ENCODE peak calls at places on chromosomes 16 and 17, in five cellular contexts. One of them, this sample, is unnamed.

GRCh38 chr17:73325527-73325842 is 13.7 kb upstream of the CDC42EP4 start:
- DNase-seq in mesenchymal stem cell: peak
- DNase-seq in left ventricle myocardium inferior: no peak
- DNase-seq in thoracic aorta: no peak
- DNase-seq in brain microvascular endothelial cell: peak
- DNase-seq in this sample: peak

GRCh38 chr17:80781188-80781577 is 210.5 kb upstream of the CHMP6 start:
- DNase-seq in mesenchymal stem cell: no peak
- DNase-seq in left ventricle myocardium inferior: no peak
- DNase-seq in thoracic aorta: no peak
- DNase-seq in brain microvascular endothelial cell: no peak
- DNase-seq in this sample: no peak

GRCh38 chr17:10666921-10667320 is 9.8 kb upstream of the MYH3 start:
- DNase-seq in mesenchymal stem cell: no peak
- DNase-seq in left ventricle myocardium inferior: no peak
- DNase-seq in thoracic aorta: no peak
- DNase-seq in brain microvascular endothelial cell: no peak
- DNase-seq in this sample: no peak

GRCh38 chr16:23595246-23595950 is 718 bp downstream of the NDUFAB1 start:
- DNase-seq in mesenchymal stem cell: peak
- DNase-seq in left ventricle myocardium inferior: no peak
- DNase-seq in thoracic aorta: no peak
- DNase-seq in brain microvascular endothelial cell: no peak
- DNase-seq in this sample: no peak

GRCh38 chr16:67844441-67844840 is 2.3 kb upstream of the NUTF2 start:
- DNase-seq in mesenchymal stem cell: peak
- DNase-seq in left ventricle myocardium inferior: no peak
- DNase-seq in thoracic aorta: no peak
- DNase-seq in brain microvascular endothelial cell: no peak
- DNase-seq in this sample: no peak

GRCh38 chr16:24281466-24281865 is 25.3 kb downstream of the CACNG3 start:
- DNase-seq in mesenchymal stem cell: no peak
- DNase-seq in left ventricle myocardium inferior: no peak
- DNase-seq in thoracic aorta: no peak
- DNase-seq in brain microvascular endothelial cell: no peak
- DNase-seq in this sample: no peak

GRCh38 chr17:34997355-34997862 is 17.1 kb downstream of the LIG3 start:
- DNase-seq in mesenchymal stem cell: no peak
- DNase-seq in left ventricle myocardium inferior: no peak
- DNase-seq in thoracic aorta: no peak
- DNase-seq in brain microvascular endothelial cell: peak
- DNase-seq in this sample: peak

GRCh38 chr16:89172901-89173628 is 1.5 kb downstream of the CDH15 start:
- DNase-seq in mesenchymal stem cell: no peak
- DNase-seq in left ventricle myocardium inferior: no peak
- DNase-seq in thoracic aorta: no peak
- DNase-seq in brain microvascular endothelial cell: no peak
- DNase-seq in this sample: peak

GRCh38 chr16:54097774-54098173 is 188.8 kb downstream of the IRX3 start:
- DNase-seq in mesenchymal stem cell: no peak
- DNase-seq in left ventricle myocardium inferior: no peak
- DNase-seq in thoracic aorta: no peak
- DNase-seq in brain microvascular endothelial cell: no peak
- DNase-seq in this sample: no peak

GRCh38 chr17:36027776-36028175 is 10.0 kb upstream of the CCL23 start:
- DNase-seq in mesenchymal stem cell: no peak
- DNase-seq in left ventricle myocardium inferior: no peak
- DNase-seq in thoracic aorta: no peak
- DNase-seq in brain microvascular endothelial cell: no peak
- DNase-seq in this sample: no peak

GRCh38 chr17:40602445-40603443 is 37.5 kb upstream of the CCR7 start:
- DNase-seq in mesenchymal stem cell: peak
- DNase-seq in left ventricle myocardium inferior: no peak
- DNase-seq in thoracic aorta: no peak
- DNase-seq in brain microvascular endothelial cell: no peak
- DNase-seq in this sample: no peak

GRCh38 chr17:4576729-4577322 is 7.5 kb upstream of the SMTNL2 start:
- DNase-seq in mesenchymal stem cell: peak
- DNase-seq in left ventricle myocardium inferior: no peak
- DNase-seq in thoracic aorta: no peak
- DNase-seq in brain microvascular endothelial cell: no peak
- DNase-seq in this sample: no peak

GRCh38 chr17:38896373-38896954 is 26.6 kb downstream of the LASP1 start:
- DNase-seq in mesenchymal stem cell: peak
- DNase-seq in left ventricle myocardium inferior: no peak
- DNase-seq in thoracic aorta: no peak
- DNase-seq in brain microvascular endothelial cell: no peak
- DNase-seq in this sample: no peak

GRCh38 chr17:38897671-38898290 is 27.6 kb upstream of the LASP1NB start:
- DNase-seq in mesenchymal stem cell: no peak
- DNase-seq in left ventricle myocardium inferior: no peak
- DNase-seq in thoracic aorta: no peak
- DNase-seq in brain microvascular endothelial cell: no peak
- DNase-seq in this sample: no peak

GRCh38 chr17:38897176-38897575 is 27.3 kb downstream of the LASP1 start:
- DNase-seq in mesenchymal stem cell: peak
- DNase-seq in left ventricle myocardium inferior: peak
- DNase-seq in thoracic aorta: no peak
- DNase-seq in brain microvascular endothelial cell: no peak
- DNase-seq in this sample: peak

GRCh38 chr17:38898812-38899348 is 26.5 kb upstream of the LASP1NB start:
- DNase-seq in mesenchymal stem cell: no peak
- DNase-seq in left ventricle myocardium inferior: no peak
- DNase-seq in thoracic aorta: no peak
- DNase-seq in brain microvascular endothelial cell: no peak
- DNase-seq in this sample: peak

GRCh38 chr17:38898291-38898679 is 27.1 kb upstream of the LASP1NB start:
- DNase-seq in mesenchymal stem cell: no peak
- DNase-seq in left ventricle myocardium inferior: no peak
- DNase-seq in thoracic aorta: no peak
- DNase-seq in brain microvascular endothelial cell: no peak
- DNase-seq in this sample: no peak
- H3K4me3 ChIP-seq in mesenchymal stem cell: no peak
- H3K4me3 ChIP-seq in left ventricle myocardium inferior: peak
- H3K4me3 ChIP-seq in thoracic aorta: no peak
- H3K4me3 ChIP-seq in brain microvascular endothelial cell: no peak
- H3K4me3 ChIP-seq in this sample: no peak

GRCh38 chr17:56594528-56595418 is 1.3 kb downstream of the NOG start:
- DNase-seq in mesenchymal stem cell: peak
- DNase-seq in left ventricle myocardium inferior: no peak
- DNase-seq in thoracic aorta: no peak
- DNase-seq in brain microvascular endothelial cell: no peak
- DNase-seq in this sample: no peak
- H3K4me3 ChIP-seq in mesenchymal stem cell: peak
- H3K4me3 ChIP-seq in left ventricle myocardium inferior: peak
- H3K4me3 ChIP-seq in thoracic aorta: peak
- H3K4me3 ChIP-seq in brain microvascular endothelial cell: peak
- H3K4me3 ChIP-seq in this sample: peak

GRCh38 chr17:28078443-28079229 is 36.2 kb downstream of the NLK start:
- DNase-seq in mesenchymal stem cell: peak
- DNase-seq in left ventricle myocardium inferior: no peak
- DNase-seq in thoracic aorta: no peak
- DNase-seq in brain microvascular endothelial cell: no peak
- DNase-seq in this sample: no peak
- H3K4me3 ChIP-seq in mesenchymal stem cell: no peak
- H3K4me3 ChIP-seq in left ventricle myocardium inferior: no peak
- H3K4me3 ChIP-seq in thoracic aorta: no peak
- H3K4me3 ChIP-seq in brain microvascular endothelial cell: no peak
- H3K4me3 ChIP-seq in this sample: no peak

GRCh38 chr16:69130461-69130860 is 1.9 kb downstream of the CHTF8 start:
- DNase-seq in mesenchymal stem cell: no peak
- DNase-seq in left ventricle myocardium inferior: no peak
- DNase-seq in thoracic aorta: no peak
- DNase-seq in brain microvascular endothelial cell: no peak
- DNase-seq in this sample: no peak
- H3K4me3 ChIP-seq in mesenchymal stem cell: no peak
- H3K4me3 ChIP-seq in left ventricle myocardium inferior: no peak
- H3K4me3 ChIP-seq in thoracic aorta: no peak
- H3K4me3 ChIP-seq in brain microvascular endothelial cell: no peak
- H3K4me3 ChIP-seq in this sample: peak

DNA sequence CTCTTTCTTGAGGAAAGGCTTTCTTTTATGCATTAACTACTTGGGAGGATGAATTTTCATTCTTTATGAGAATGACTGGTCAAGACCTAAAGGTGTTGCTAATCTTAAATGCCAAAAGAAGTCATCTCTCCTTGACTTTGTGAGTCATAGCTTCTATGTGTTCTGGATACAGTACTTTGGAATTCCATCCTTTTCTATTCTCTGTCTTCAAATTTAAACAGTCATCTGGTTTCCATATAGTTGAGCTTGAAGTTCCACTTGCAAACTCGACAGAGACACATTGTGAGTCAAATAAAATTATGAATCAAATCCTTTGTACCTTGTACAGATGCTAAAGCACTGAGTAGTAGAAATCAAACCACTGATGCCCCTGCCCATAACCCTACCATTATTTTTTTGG is 271.9 kb upstream of the PMFBP1 start:
- DNase-seq in mesenchymal stem cell: no peak
- DNase-seq in left ventricle myocardium inferior: no peak
- DNase-seq in thoracic aorta: no peak
- DNase-seq in brain microvascular endothelial cell: no peak
- DNase-seq in this sample: no peak
- H3K4me3 ChIP-seq in mesenchymal stem cell: no peak
- H3K4me3 ChIP-seq in left ventricle myocardium inferior: no peak
- H3K4me3 ChIP-seq in thoracic aorta: no peak
- H3K4me3 ChIP-seq in brain microvascular endothelial cell: no peak
- H3K4me3 ChIP-seq in this sample: no peak

DNA sequence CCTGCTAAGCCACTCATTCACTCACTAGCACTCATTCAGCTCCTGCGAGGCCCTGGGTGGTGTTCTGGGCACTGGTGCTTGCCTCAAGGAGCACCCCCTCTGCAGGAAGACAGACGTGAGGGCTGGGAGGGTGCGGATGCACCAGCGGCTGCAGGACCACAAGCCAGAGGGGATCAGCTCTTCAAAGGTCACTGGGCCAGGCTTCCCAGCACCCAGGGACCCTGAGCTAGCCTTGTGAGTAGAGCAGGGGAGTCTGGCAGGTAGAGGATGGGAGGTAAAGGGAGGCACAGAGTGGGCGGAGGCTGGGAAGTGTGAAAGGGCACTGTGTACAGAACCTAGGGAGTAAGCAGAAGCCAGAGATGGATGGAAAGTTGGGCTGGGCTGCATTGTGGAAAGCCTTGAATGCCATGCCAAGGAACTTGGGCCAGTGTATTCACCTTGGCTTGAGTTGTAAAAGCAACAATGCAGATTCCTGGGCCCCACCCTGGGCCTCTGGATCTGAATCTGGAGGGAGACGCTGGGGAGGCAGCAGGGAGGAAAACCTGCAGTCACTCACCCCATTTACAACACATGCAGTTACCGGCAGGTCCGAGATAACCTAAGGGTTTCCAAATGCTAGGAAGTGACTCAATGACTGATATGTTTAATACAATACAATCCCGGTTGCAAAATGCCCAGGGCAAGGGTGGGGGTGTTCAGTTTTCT is 1.7 kb downstream of the IL4R start:
- DNase-seq in mesenchymal stem cell: peak
- DNase-seq in left ventricle myocardium inferior: peak
- DNase-seq in thoracic aorta: peak
- DNase-seq in brain microvascular endothelial cell: peak
- DNase-seq in this sample: no peak
- H3K4me3 ChIP-seq in mesenchymal stem cell: peak
- H3K4me3 ChIP-seq in left ventricle myocardium inferior: peak
- H3K4me3 ChIP-seq in thoracic aorta: peak
- H3K4me3 ChIP-seq in brain microvascular endothelial cell: peak
- H3K4me3 ChIP-seq in this sample: peak

GRCh38 chr16:14072360-14072759 is 1.2 kb downstream of the MRTFB start:
- DNase-seq in mesenchymal stem cell: no peak
- DNase-seq in left ventricle myocardium inferior: no peak
- DNase-seq in thoracic aorta: no peak
- DNase-seq in brain microvascular endothelial cell: no peak
- DNase-seq in this sample: no peak
- H3K4me3 ChIP-seq in mesenchymal stem cell: no peak
- H3K4me3 ChIP-seq in left ventricle myocardium inferior: peak
- H3K4me3 ChIP-seq in thoracic aorta: peak
- H3K4me3 ChIP-seq in brain microvascular endothelial cell: no peak
- H3K4me3 ChIP-seq in this sample: peak

GRCh38 chr17:30234954-30235353 is 543 bp downstream of the SLC6A4 start:
- DNase-seq in mesenchymal stem cell: no peak
- DNase-seq in left ventricle myocardium inferior: no peak
- DNase-seq in thoracic aorta: no peak
- DNase-seq in brain microvascular endothelial cell: no peak
- DNase-seq in this sample: no peak

GRCh38 chr17:30236807-30237206 is 1.3 kb upstream of the SLC6A4 start:
- DNase-seq in mesenchymal stem cell: peak
- DNase-seq in left ventricle myocardium inferior: peak
- DNase-seq in thoracic aorta: peak
- DNase-seq in brain microvascular endothelial cell: no peak
- DNase-seq in this sample: no peak

GRCh38 chr17:30234296-30234695 is 1.2 kb downstream of the SLC6A4 start:
- DNase-seq in mesenchymal stem cell: no peak
- DNase-seq in left ventricle myocardium inferior: no peak
- DNase-seq in thoracic aorta: no peak
- DNase-seq in brain microvascular endothelial cell: no peak
- DNase-seq in this sample: no peak

GRCh38 chr17:30236297-30236624 is 764 bp upstream of the SLC6A4 start:
- DNase-seq in mesenchymal stem cell: no peak
- DNase-seq in left ventricle myocardium inferior: no peak
- DNase-seq in thoracic aorta: no peak
- DNase-seq in brain microvascular endothelial cell: no peak
- DNase-seq in this sample: no peak

DNA sequence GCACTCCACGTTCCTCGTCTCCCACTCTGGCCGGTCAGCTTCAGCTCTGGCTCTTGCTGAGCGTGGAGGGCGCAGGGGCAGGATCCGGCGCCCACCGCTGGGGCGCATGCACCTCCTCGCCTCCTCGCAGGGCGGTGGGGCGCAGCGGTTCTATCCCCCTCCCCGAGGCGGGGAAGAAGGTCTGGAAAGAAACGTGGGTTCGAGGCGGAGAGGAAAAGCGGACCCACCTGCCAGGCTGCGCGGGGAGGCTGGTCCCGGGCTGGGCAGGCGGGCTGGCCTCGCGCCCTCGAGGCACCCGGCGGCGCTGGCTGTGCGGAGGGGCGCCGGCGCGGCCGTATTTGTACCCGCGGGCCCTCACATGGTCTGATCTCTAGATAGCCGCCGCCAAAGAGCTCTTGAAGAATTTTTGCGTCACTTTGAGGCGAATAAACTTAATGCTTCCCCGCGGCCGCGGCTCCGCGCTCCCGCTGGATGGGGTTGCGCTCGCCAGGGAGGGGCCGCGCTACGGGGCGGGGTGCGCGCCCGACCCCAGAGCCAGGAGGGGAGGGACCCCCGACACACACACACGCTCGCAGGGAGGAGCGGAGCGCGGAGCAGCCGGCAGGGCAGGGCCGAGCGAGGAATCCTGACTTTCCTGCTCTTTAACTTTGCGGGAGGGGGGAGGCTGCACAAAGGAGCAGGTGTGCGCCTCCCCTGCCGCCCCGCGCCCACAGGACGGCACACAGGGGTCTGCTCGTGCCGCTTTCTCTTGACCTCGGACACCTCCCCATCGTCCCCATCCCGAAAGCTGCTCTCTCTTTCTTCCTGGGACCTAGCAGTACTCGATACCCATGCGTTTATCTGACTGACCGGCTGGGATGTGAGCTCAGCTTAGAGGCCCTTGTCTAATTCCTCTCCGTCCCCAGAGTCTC is at the start of gene SLC6A4:
- DNase-seq in mesenchymal stem cell: peak
- DNase-seq in left ventricle myocardium inferior: no peak
- DNase-seq in thoracic aorta: no peak
- DNase-seq in brain microvascular endothelial cell: no peak
- DNase-seq in this sample: no peak
- H3K4me3 ChIP-seq in mesenchymal stem cell: peak
- H3K4me3 ChIP-seq in left ventricle myocardium inferior: peak
- H3K4me3 ChIP-seq in thoracic aorta: peak
- H3K4me3 ChIP-seq in brain microvascular endothelial cell: peak
- H3K4me3 ChIP-seq in this sample: peak

This sample was measured in skeletal muscle cell.